ENCODE peak calls at places on chromosomes 6 and 20, in eight cellular contexts. W, M, P, N, O, F, L and J are unnamed samples.

GRCh38 chr20:44075191-44075949 is 111.6 kb downstream of the JPH2 start:
- DNase-seq in W (no peak), F (no peak), O (no peak), P (no peak), N (no peak), M (no peak), L (no peak), J (no peak)

GRCh38 chr6:104789770-104790190 is 69.9 kb downstream of the HACE1 start:
- DNase-seq in W (no peak), L (no peak), O (peak), F (no peak), P (peak), N (no peak), M (no peak), J (peak)

GRCh38 chr6:73180076-73180717 is 45.1 kb downstream of the KHDC1L start:
- DNase-seq in L (no peak), F (no peak), N (no peak), P (no peak), O (no peak), M (no peak), W (no peak), J (no peak)

GRCh38 chr6:142647436-142648389 is 297.3 kb downstream of the HIVEP2 start:
- DNase-seq in M (no peak), P (no peak), W (no peak), L (no peak), F (peak), O (no peak), N (no peak), J (no peak)

GRCh38 chr6:16397623-16398022 is 159.2 kb downstream of the GMPR start:
- DNase-seq in N (no peak), M (no peak), L (no peak), P (peak), W (no peak), O (no peak), F (no peak), J (no peak)

GRCh38 chr20:59519707-59520014 is 84.7 kb upstream of the PHACTR3 start:
- DNase-seq in L (no peak), P (no peak), M (no peak), N (no peak), W (no peak), F (no peak), O (no peak), J (no peak)

GRCh38 chr20:49982346-49983122 is at the start of gene SNAI1:
- DNase-seq in N (peak), W (peak), F (peak), L (peak), P (peak), O (peak), M (peak), J (peak)

GRCh38 chr20:11796041-11796440 is 121.7 kb upstream of the BTBD3 start:
- DNase-seq in L (no peak), M (no peak), P (peak), W (no peak), N (no peak), F (no peak), O (no peak), J (no peak)

GRCh38 chr20:2364014-2364413 is 16.7 kb upstream of the TGM6 start:
- DNase-seq in N (no peak), O (no peak), M (no peak), P (peak), L (no peak), F (no peak), W (no peak), J (no peak)

GRCh38 chr6:162621246-162621645 is 106.3 kb downstream of the PRKN start:
- DNase-seq in W (no peak), N (no peak), F (peak), L (no peak), M (no peak), P (peak), O (peak), J (no peak)

GRCh38 chr6:157665172-157665571 is 157.9 kb upstream of the SNX9 start:
- DNase-seq in M (no peak), O (no peak), F (no peak), L (no peak), W (no peak), P (no peak), N (no peak), J (no peak)

GRCh38 chr20:25859649-25860530 is 163.2 kb upstream of the ZNF337 start:
- DNase-seq in L (no peak), F (peak), M (peak), P (peak), N (peak), O (peak), W (peak), J (no peak)

GRCh38 chr6:317452-318144 is 25.3 kb downstream of the DUSP22 start:
- DNase-seq in O (no peak), F (no peak), N (no peak), W (no peak), M (no peak), P (no peak), L (no peak), J (no peak)

GRCh38 chr6:37674161-37674560 is 23.5 kb downstream of the MDGA1 start:
- DNase-seq in N (no peak), L (no peak), F (no peak), W (no peak), P (no peak), O (no peak), M (no peak), J (no peak)

GRCh38 chr6:112342511-112342910 is 4.6 kb upstream of the RFPL4B start:
- DNase-seq in P (no peak), L (no peak), M (no peak), O (no peak), N (no peak), W (no peak), F (no peak), J (no peak)

GRCh38 chr6:99887066-99887465 is 107.0 kb downstream of the MCHR2 start:
- DNase-seq in P (no peak), F (no peak), N (no peak), L (no peak), O (no peak), M (no peak), W (no peak), J (no peak)

GRCh38 chr20:60407011-60407771 is 449.0 kb downstream of the CDH26 start:
- DNase-seq in M (no peak), N (no peak), W (no peak), O (no peak), F (no peak), P (no peak), L (no peak), J (no peak)

GRCh38 chr6:132213191-132213590 is 188.1 kb downstream of the MOXD1 start:
- DNase-seq in P (no peak), F (no peak), O (no peak), M (no peak), W (no peak), N (no peak), L (no peak), J (no peak)

GRCh38 chr20:24935786-24936525 is 13.1 kb upstream of the CST7 start:
- DNase-seq in P (no peak), M (no peak), L (no peak), F (no peak), O (no peak), N (no peak), W (no peak), J (no peak)

GRCh38 chr6:92757926-92758325 is 661.4 kb downstream of the EPHA7 start:
- DNase-seq in L (no peak), M (no peak), P (no peak), O (no peak), W (no peak), N (no peak), F (no peak), J (no peak)

GRCh38 chr20:7806831-7807230 is 133.4 kb downstream of the HAO1 start:
- DNase-seq in P (no peak), L (no peak), M (no peak), N (no peak), O (no peak), F (no peak), W (no peak), J (no peak)

GRCh38 chr6:38646166-38646565 is 6.4 kb upstream of the BTBD9 start:
- DNase-seq in L (no peak), P (peak), M (no peak), N (no peak), F (no peak), O (no peak), W (no peak), J (no peak)

GRCh38 chr6:43809417-43810305 is 39.6 kb downstream of the VEGFA start:
- DNase-seq in M (no peak), L (no peak), N (no peak), W (no peak), O (no peak), F (no peak), P (peak), J (peak)

GRCh38 chr20:23061262-23061661 is 11.8 kb upstream of the THBD start:
- DNase-seq in M (no peak), N (no peak), F (no peak), P (no peak), O (no peak), L (no peak), W (no peak), J (no peak)

GRCh38 chr20:19735446-19735845 is 22.6 kb upstream of the RIN2 start:
- DNase-seq in M (no peak), P (peak), F (peak), W (peak), N (no peak), L (no peak), O (no peak), J (no peak)

GRCh38 chr20:18190466-18191233 is 53.0 kb downstream of the KAT14 start:
- DNase-seq in F (no peak), L (no peak), N (no peak), M (no peak), O (no peak), P (peak), W (no peak), J (no peak)

GRCh38 chr6:106513813-106514212 is 115.5 kb downstream of the RTN4IP1 start:
- DNase-seq in W (no peak), P (no peak), M (no peak), L (no peak), N (no peak), F (no peak), O (no peak), J (peak)

GRCh38 chr20:21767739-21768223 is 62.3 kb downstream of the PAX1 start:
- DNase-seq in N (peak), P (no peak), O (no peak), L (peak), W (no peak), F (peak), M (no peak), J (no peak)

GRCh38 chr6:686528-686927 is 6.4 kb downstream of the EXOC2 start:
- DNase-seq in L (no peak), P (no peak), O (no peak), F (no peak), N (no peak), W (no peak), M (no peak), J (no peak)

GRCh38 chr6:2157441-2158127 is 87.8 kb downstream of the GMDS start:
- DNase-seq in F (no peak), M (no peak), P (peak), N (peak), W (no peak), O (no peak), L (no peak), J (no peak)

GRCh38 chr20:53655909-53656652 is 62.4 kb upstream of the ZNF217 start:
- DNase-seq in L (no peak), F (no peak), M (no peak), N (no peak), W (no peak), P (peak), O (no peak), J (no peak)

GRCh38 chr6:110098511-110099116 is 80.9 kb downstream of the WASF1 start:
- DNase-seq in F (no peak), L (no peak), W (no peak), N (no peak), O (no peak), M (no peak), P (no peak), J (no peak)

GRCh38 chr20:417801-418342 is 9.8 kb downstream of the RBCK1 start:
- DNase-seq in F (no peak), M (no peak), O (no peak), N (no peak), W (no peak), P (no peak), L (no peak), J (no peak)

GRCh38 chr6:136609878-136610706 is 59.9 kb upstream of the MAP7 start:
- DNase-seq in F (no peak), P (peak), M (no peak), W (peak), N (no peak), L (no peak), O (no peak), J (no peak)

GRCh38 chr20:32727663-32728062 is 15.6 kb downstream of the COMMD7 start:
- DNase-seq in M (no peak), N (no peak), P (peak), W (no peak), F (no peak), O (no peak), L (no peak), J (no peak)

GRCh38 chr6:100472674-100473073 is 8.0 kb upstream of the SIM1 start:
- DNase-seq in O (no peak), P (peak), N (no peak), F (no peak), M (no peak), W (no peak), L (no peak), J (no peak)